ENCODE peak calls at places on chromosomes 6 and 20, in seven cellular contexts. F, W, E, V, G, I and Q are unnamed samples.

GRCh38 chr6:111193156-111193555 is 105.9 kb downstream of the SLC16A10 start:
- DNase-seq in E (no peak), G (no peak), W (no peak), V (no peak), F (no peak), I (no peak), Q (no peak)

GRCh38 chr6:107491791-107492674 is 2.1 kb downstream of the SOBP start:
- DNase-seq in F (peak; percentile 27), G (no peak), W (no peak), I (no peak), V (no peak), E (no peak), Q (peak; percentile 14)

GRCh38 chr6:125546827-125547226 is 202.6 kb upstream of the HEY2 start:
- DNase-seq in V (no peak), G (no peak), F (no peak), E (no peak), I (no peak), W (no peak), Q (no peak)

GRCh38 chr20:59006864-59007757 is at the start of gene CTSZ:
- DNase-seq in F (peak; percentile 41), E (peak; percentile 61), V (no peak), I (peak; percentile 81), G (peak; percentile 94), W (peak; percentile 68), Q (no peak)

GRCh38 chr6:117463762-117464665 is 18.5 kb upstream of the DCBLD1 start:
- DNase-seq in V (no peak), W (no peak), G (no peak), I (no peak), F (no peak), E (no peak), Q (no peak)

GRCh38 chr20:25584905-25585704 is at the start of gene NINL:
- DNase-seq in W (peak; percentile 30), G (peak; percentile 80), F (peak; percentile 55), E (peak; percentile 53), I (peak; percentile 95), V (no peak), Q (no peak)

GRCh38 chr20:6053776-6054688 is at the start of gene LRRN4:
- DNase-seq in F (no peak), I (peak; percentile 25), E (no peak), W (no peak), V (no peak), G (no peak), Q (no peak)

GRCh38 chr6:14361297-14361696 is 243.7 kb downstream of the CD83 start:
- DNase-seq in E (no peak), W (no peak), V (no peak), F (no peak), G (no peak), I (no peak), Q (no peak)

GRCh38 chr6:35036059-35036827 is 104.9 kb downstream of the TCP11 start:
- DNase-seq in V (no peak), F (peak; percentile 5), W (no peak), I (no peak), G (no peak), E (no peak), Q (no peak)

GRCh38 chr6:89675949-89676753 is 37.6 kb upstream of the LYRM2 start:
- DNase-seq in E (no peak), W (no peak), I (no peak), V (no peak), G (no peak), F (no peak), Q (no peak)

GRCh38 chr6:51093899-51094665 is 275.4 kb downstream of the TFAP2B start:
- DNase-seq in W (no peak), F (no peak), E (no peak), V (no peak), G (no peak), I (no peak), Q (no peak)

GRCh38 chr6:137637161-137637560 is 143.0 kb upstream of the OLIG3 start:
- DNase-seq in F (no peak), G (no peak), V (no peak), I (no peak), W (no peak), E (no peak), Q (no peak)

GRCh38 chr20:19911810-19912382 is 105.3 kb upstream of the NAA20 start:
- DNase-seq in G (no peak), W (no peak), I (no peak), F (no peak), V (no peak), E (no peak), Q (no peak)

GRCh38 chr6:90297866-90298381 is 1.3 kb upstream of the BACH2 start:
- DNase-seq in I (no peak), W (no peak), G (no peak), F (peak; percentile 24), V (no peak), E (no peak), Q (no peak)

GRCh38 chr6:50706575-50706974 is 6.8 kb upstream of the TFAP2D start:
- DNase-seq in G (peak; percentile 61), E (no peak), V (no peak), I (peak; percentile 72), W (no peak), F (no peak), Q (no peak)

GRCh38 chr6:167572841-167573271 is 248.0 kb downstream of the TTLL2 start:
- DNase-seq in W (peak; percentile 2), V (no peak), E (no peak), G (no peak), F (no peak), I (no peak), Q (no peak)

DNA sequence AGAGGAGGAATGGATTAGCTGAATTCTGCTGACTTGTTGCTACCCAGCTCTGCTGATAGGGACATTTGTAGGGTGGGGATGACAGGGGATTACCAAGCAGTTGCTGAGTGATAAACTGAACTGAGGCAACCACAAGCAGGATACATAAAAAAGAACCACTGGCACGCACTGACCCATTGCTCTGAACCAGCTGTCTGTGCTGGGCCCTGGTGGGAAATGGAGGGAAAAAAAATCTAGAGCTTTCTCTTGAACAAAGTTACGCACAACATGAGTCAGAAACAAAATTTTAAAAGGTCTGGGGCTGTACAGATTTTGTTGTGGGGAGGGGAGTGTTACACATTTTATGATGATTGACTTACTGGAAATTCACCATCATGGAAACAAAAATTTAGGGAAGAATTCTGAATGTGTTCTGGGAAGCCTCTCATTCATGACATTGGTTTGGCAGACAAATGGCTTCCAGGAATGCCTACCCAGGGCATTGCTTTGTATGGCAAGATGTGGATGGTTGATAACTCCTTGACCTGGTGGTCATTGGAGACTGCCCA is 37.7 kb downstream of the FOXO3 start:
- DNase-seq in I (no peak), E (no peak), V (peak; percentile 87), G (no peak), W (no peak), F (no peak), Q (no peak)
- H3K27ac ChIP-seq in I (no peak overlapping the region), E (no peak overlapping the region), V (peak overlapping the region; percentile 95), G (peak overlapping the region; percentile 67), W (peak overlapping the region; percentile 49), F (peak overlapping the region; percentile 68), Q (no peak overlapping the region)

DNA sequence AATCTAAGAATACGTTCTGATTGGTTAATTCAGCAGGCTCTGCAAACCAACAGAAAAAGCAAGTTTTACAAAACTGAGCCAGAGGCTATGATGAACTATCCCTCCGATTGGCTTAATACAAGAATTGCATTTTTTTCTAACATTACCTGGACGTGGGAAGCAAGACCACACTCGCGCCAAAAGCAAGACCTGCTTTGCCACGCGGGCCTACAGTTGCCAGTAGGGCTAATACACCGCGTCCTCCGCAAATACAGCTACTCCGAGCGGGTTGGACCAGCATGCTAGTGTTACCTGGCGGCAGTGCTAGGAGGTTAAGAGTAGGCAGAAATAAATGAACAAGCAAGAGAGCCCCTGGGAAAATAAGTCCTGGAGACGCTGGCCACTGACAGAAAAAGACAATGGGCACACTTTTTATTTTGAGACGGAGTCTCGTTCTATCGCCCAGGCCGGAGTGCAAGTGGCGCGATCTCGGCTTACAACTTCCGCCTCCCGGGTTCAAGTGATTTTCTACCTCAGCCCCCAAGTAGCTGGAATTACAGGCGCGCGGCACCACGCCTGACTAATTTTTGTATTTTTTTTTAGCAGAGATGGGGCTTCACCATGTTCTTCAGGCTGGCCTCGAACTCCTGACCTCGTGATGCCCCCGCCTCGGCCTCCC is 131.9 kb upstream of the BTN3A2 start:
- DNase-seq in G (peak; percentile 85), I (peak; percentile 39), W (peak; percentile 46), F (no peak), V (peak; percentile 55), E (peak; percentile 54), Q (no peak)
- H3K27ac ChIP-seq in G (peak overlapping the region; percentile 98), I (peak overlapping the region; percentile 79), W (peak overlapping the region; percentile 96), F (peak overlapping the region; percentile 81), V (peak overlapping the region; percentile 95), E (peak overlapping the region; percentile 88), Q (no peak overlapping the region)

DNA sequence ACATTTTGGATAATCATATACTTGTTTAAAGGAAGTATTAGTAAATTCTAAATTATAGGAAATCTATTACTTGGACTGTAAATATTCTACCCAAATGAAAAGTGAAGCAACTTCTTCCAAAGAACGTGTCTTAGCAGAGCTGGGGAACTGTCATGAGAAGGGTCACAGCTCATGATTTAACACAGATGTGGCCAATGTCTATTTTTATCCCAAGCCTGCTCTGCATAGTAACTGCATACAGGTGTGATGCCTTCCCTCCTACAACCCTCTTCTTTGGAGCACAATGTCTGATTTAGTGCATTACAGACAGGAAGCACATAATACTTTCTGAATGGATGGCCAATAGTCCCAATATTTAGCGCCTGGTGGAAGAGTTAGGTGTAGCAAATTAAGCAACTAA is 138.7 kb upstream of the THEMIS start:
- DNase-seq in G (no peak), F (no peak), V (no peak), I (no peak), E (no peak), W (no peak), Q (no peak)
- H3K27ac ChIP-seq in G (no peak overlapping the region), F (no peak overlapping the region), V (no peak overlapping the region), I (no peak overlapping the region), E (no peak overlapping the region), W (no peak overlapping the region), Q (no peak overlapping the region)

DNA sequence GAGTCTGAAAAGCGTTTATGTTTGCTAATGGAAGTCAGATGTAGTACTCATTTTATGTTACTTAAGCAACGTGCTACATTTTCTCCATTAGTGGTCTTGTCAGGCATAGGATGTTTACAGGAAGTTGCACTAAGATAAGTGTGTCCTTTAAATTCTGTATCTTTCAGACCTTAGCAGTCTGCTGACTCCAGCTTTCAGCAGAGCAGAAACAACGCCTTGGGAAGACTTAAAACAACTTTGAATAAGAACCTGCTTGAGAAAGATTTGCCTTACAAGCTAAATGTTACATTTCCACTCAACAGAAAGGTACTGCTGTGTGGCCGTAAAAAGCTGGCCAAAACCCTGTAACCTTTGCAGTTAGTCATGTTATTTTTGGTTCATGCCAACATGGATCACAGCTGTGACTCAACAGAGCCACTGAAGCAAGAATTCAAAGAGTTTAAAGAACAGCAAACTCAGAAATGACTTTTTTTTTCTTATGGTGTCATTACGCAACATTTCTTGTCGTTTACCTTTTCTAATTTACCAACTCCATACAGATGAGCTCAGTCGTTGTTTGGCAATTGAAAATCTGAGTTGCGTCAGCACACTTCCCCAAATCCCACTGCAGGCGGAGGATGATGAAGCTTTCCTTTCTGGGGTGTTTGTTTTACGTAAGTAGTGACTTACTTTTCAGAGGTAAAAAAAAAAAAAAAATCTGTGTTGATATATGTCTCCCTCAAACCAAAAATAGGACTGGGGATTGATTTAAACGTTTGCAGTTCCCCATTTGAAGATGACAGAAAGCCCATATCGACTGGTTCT is 27.9 kb upstream of the BMP6 start:
- DNase-seq in G (no peak), W (no peak), E (no peak), F (no peak), V (no peak), I (no peak), Q (no peak)
- H3K27ac ChIP-seq in G (peak overlapping the region; percentile 61), W (no peak overlapping the region), E (peak overlapping the region; percentile 60), F (no peak overlapping the region), V (no peak overlapping the region), I (no peak overlapping the region), Q (no peak overlapping the region)